ENCODE peak calls at places on chromosomes 6 and 20, in eight cellular contexts. D, E, G, H, V, A, M and S are unnamed samples.

GRCh38 chr20:41408986-41409385 is 42.4 kb upstream of the EMILIN3 start:
- DNase-seq in D (no peak), E (peak), G (no peak), H (peak), V (no peak), A (no peak), M (no peak), S (no peak)

GRCh38 chr6:1068068-1068467 is 243.8 kb upstream of the FOXQ1 start:
- DNase-seq in D (no peak), E (no peak), G (no peak), H (no peak), V (peak), A (no peak), M (no peak), S (no peak)

GRCh38 chr6:167968091-167968490 is 29.4 kb upstream of the KIF25 start:
- DNase-seq in D (no peak), E (no peak), G (no peak), H (peak), V (no peak), A (no peak), M (peak), S (peak)

GRCh38 chr6:118198746-118199145 is 291.7 kb downstream of the SLC35F1 start:
- DNase-seq in D (no peak), E (no peak), G (no peak), H (no peak), V (no peak), A (no peak), M (no peak), S (no peak)

GRCh38 chr20:9054176-9054575 is 14.7 kb upstream of the PLCB4 start:
- DNase-seq in D (no peak), E (no peak), G (no peak), H (no peak), V (no peak), A (no peak), M (no peak), S (no peak)

GRCh38 chr6:168939771-168940170 is 313.9 kb downstream of the THBS2 start:
- DNase-seq in D (no peak), E (no peak), G (no peak), H (no peak), V (peak), A (no peak), M (no peak), S (no peak)

GRCh38 chr6:163872335-163872734 is 457.8 kb downstream of the QKI start:
- DNase-seq in D (no peak), E (no peak), G (no peak), H (no peak), V (no peak), A (no peak), M (no peak), S (no peak)

GRCh38 chr20:21421601-21422236 is 24.4 kb upstream of the NKX2-4 start:
- DNase-seq in D (no peak), E (no peak), G (no peak), H (no peak), V (no peak), A (no peak), M (no peak), S (no peak)

DNA sequence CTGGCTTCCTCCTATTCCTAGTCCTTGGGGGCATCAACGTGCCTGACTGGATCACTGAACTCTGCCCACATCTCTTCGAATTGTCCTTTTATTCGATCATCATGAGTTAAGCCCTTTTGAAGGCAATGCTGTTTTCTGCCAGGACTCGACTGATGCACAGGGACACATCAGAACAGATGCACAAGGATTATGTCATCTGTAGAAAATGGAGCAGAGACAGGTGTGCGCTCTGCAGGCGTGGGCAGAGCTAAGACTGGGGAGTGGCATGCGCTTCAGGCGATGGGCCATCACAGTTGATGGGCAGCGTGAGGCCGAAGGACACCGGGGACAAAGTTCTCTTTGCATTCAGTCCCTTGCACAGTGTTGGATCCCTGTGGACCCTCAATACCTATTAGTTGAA is 13.1 kb downstream of the GABRR1 start:
- DNase-seq in D (no peak), E (no peak), G (no peak), H (no peak), V (no peak), A (no peak), M (no peak), S (no peak)
- TF ChIP-seq POLR2A in D (no peak), E (no peak), G (no peak), H (no peak), V (no peak), A (no peak), M (no peak), S (no peak)

GRCh38 chr6:26597821-26598220 is 1.1 kb downstream of the ABT1 start:
- DNase-seq in D (no peak), E (peak), G (peak), H (no peak), V (no peak), A (no peak), M (no peak), S (no peak)

GRCh38 chr6:26597389-26597766 is 625 bp downstream of the ABT1 start:
- DNase-seq in D (no peak), E (no peak), G (no peak), H (no peak), V (no peak), A (no peak), M (no peak), S (no peak)

GRCh38 chr6:26598267-26598666 is 1.5 kb downstream of the ABT1 start:
- DNase-seq in D (no peak), E (peak), G (peak), H (no peak), V (no peak), A (no peak), M (no peak), S (no peak)

GRCh38 chr6:26595669-26596269 is 984 bp upstream of the ABT1 start:
- DNase-seq in D (peak), E (peak), G (peak), H (peak), V (peak), A (peak), M (peak), S (peak)

DNA sequence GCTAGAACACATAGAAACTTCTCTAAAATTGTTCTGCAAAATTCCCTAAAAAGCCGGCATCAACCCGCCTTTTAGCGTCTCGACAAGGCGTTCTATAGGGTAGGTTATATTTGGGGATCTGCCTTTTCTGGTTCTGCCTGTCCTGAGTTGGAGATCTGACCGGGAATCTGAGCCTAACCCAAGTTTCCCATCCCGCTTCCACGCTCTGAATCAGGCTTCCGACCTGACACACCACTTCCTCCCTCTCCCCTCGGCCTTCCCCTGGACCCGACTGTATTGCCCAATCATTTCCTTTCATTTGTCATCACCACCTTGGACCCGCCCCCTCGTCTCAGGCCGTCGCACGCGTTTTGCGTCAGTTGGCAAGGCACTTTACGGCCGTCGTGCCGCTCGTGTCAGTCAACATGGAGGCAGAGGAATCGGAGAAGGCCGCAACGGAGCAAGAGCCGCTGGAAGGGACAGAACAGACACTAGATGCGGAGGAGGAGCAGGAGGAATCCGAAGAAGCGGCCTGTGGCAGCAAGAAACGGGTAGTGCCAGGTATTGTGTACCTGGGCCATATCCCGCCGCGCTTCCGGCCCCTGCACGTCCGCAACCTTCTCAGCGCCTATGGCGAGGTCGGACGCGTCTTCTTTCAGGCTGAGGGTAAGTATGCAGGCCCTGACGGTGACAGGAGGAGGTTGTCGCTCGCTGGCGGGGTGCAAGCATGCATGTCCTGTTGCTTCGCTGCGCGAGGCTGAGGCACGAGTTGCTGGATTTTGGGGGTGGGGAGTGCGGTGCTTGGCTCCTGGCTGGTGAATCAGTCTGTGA is at the start of gene ABT1:
- DNase-seq in D (peak), E (peak), G (peak), H (peak), V (peak), A (peak), M (peak), S (peak)
- TF ChIP-seq POLR2A in D (peak), E (peak), G (peak), H (peak), V (peak), A (no peak), M (peak), S (peak)

GRCh38 chr6:29752451-29753308 is 29.4 kb downstream of the HLA-F start:
- DNase-seq in D (peak), E (peak), G (peak), H (peak), V (peak), A (peak), M (peak), S (peak)
- TF ChIP-seq POLR2A in D (no peak), E (peak), G (peak), H (no peak), V (no peak), A (no peak), M (peak), S (peak)

GRCh38 chr6:142507065-142507464 is 205.3 kb downstream of the ADGRG6 start:
- DNase-seq in D (no peak), E (no peak), G (no peak), H (no peak), V (no peak), A (no peak), M (no peak), S (no peak)

GRCh38 chr6:142500265-142500786 is 198.5 kb downstream of the ADGRG6 start:
- DNase-seq in D (no peak), E (no peak), G (no peak), H (no peak), V (no peak), A (no peak), M (no peak), S (no peak)

DNA sequence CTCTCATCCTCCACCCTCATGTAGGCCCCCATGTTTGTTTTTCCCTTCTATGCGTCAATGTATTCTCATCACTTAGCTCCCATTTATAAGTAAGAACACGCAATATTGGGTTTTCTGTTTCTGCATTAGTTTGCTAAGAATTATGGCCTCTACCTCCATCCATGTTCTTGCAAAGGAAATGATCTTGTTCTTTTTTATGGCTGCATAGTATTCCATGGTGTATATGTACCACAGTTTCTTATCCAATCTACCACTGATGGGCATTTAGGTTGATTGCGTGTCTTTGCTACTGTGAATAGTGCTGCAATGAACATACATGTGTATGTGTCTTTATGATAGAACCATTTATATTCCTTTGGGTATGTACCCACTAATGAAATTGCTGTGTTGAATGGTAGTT is 200.0 kb downstream of the ADGRG6 start:
- DNase-seq in D (no peak), E (no peak), G (no peak), H (no peak), V (no peak), A (no peak), M (no peak), S (no peak)
- TF ChIP-seq POLR2A in D (no peak), E (no peak), G (no peak), H (no peak), V (no peak), A (no peak), M (no peak), S (no peak)